ENCODE peak calls at places on chromosomes 6 and 20, in nine cellular contexts. One of them, this sample, is unnamed.

GRCh38 chr6:115219645-115220044 is 841.0 kb downstream of the FRK start:
- DNase-seq in CD4-positive, alpha-beta T cell: no peak
- DNase-seq in CD4-positive, CD25-positive, alpha-beta regulatory T cell: no peak
- DNase-seq in Calu3: no peak
- DNase-seq in adrenal gland: no peak
- DNase-seq in GM04503: no peak
- DNase-seq in activated CD4-positive, alpha-beta T cell treated with anti-CD3 and anti-CD28 coated beads for 48 hours: no peak
- DNase-seq in astrocyte of the cerebellum: no peak
- DNase-seq in Daoy: no peak
- DNase-seq in this sample: no peak

GRCh38 chr6:156883497-156884252 is 106.5 kb downstream of the ARID1B start:
- DNase-seq in adrenal gland: no peak
- DNase-seq in GM04503: no peak
- DNase-seq in Calu3: peak
- DNase-seq in Daoy: no peak
- DNase-seq in CD4-positive, alpha-beta T cell: no peak
- DNase-seq in CD4-positive, CD25-positive, alpha-beta regulatory T cell: no peak
- DNase-seq in astrocyte of the cerebellum: no peak
- DNase-seq in activated CD4-positive, alpha-beta T cell treated with anti-CD3 and anti-CD28 coated beads for 48 hours: peak
- DNase-seq in this sample: no peak

GRCh38 chr20:24611360-24612140 is 142.1 kb downstream of the SYNDIG1 start:
- DNase-seq in astrocyte of the cerebellum: no peak
- DNase-seq in CD4-positive, alpha-beta T cell: no peak
- DNase-seq in GM04503: no peak
- DNase-seq in adrenal gland: no peak
- DNase-seq in Daoy: no peak
- DNase-seq in activated CD4-positive, alpha-beta T cell treated with anti-CD3 and anti-CD28 coated beads for 48 hours: no peak
- DNase-seq in Calu3: no peak
- DNase-seq in CD4-positive, CD25-positive, alpha-beta regulatory T cell: no peak
- DNase-seq in this sample: no peak

GRCh38 chr6:140043762-140044378 is 669.4 kb upstream of the CITED2 start:
- DNase-seq in astrocyte of the cerebellum: no peak
- DNase-seq in Calu3: no peak
- DNase-seq in CD4-positive, CD25-positive, alpha-beta regulatory T cell: no peak
- DNase-seq in GM04503: no peak
- DNase-seq in activated CD4-positive, alpha-beta T cell treated with anti-CD3 and anti-CD28 coated beads for 48 hours: no peak
- DNase-seq in adrenal gland: no peak
- DNase-seq in Daoy: peak
- DNase-seq in CD4-positive, alpha-beta T cell: no peak
- DNase-seq in this sample: no peak

GRCh38 chr6:56647172-56647762 is 4.6 kb upstream of the DST start:
- DNase-seq in CD4-positive, CD25-positive, alpha-beta regulatory T cell: no peak
- DNase-seq in Daoy: no peak
- DNase-seq in astrocyte of the cerebellum: no peak
- DNase-seq in GM04503: no peak
- DNase-seq in adrenal gland: no peak
- DNase-seq in CD4-positive, alpha-beta T cell: no peak
- DNase-seq in activated CD4-positive, alpha-beta T cell treated with anti-CD3 and anti-CD28 coated beads for 48 hours: no peak
- DNase-seq in Calu3: no peak
- DNase-seq in this sample: no peak

GRCh38 chr20:41142914-41143313 is 5.6 kb downstream of the PLCG1 start:
- DNase-seq in activated CD4-positive, alpha-beta T cell treated with anti-CD3 and anti-CD28 coated beads for 48 hours: peak
- DNase-seq in astrocyte of the cerebellum: no peak
- DNase-seq in CD4-positive, CD25-positive, alpha-beta regulatory T cell: peak
- DNase-seq in CD4-positive, alpha-beta T cell: no peak
- DNase-seq in adrenal gland: no peak
- DNase-seq in Daoy: no peak
- DNase-seq in GM04503: no peak
- DNase-seq in Calu3: no peak
- DNase-seq in this sample: peak

GRCh38 chr6:108027594-108027993 is 46.9 kb downstream of the OSTM1 start:
- DNase-seq in Daoy: peak
- DNase-seq in Calu3: peak
- DNase-seq in activated CD4-positive, alpha-beta T cell treated with anti-CD3 and anti-CD28 coated beads for 48 hours: no peak
- DNase-seq in CD4-positive, alpha-beta T cell: no peak
- DNase-seq in CD4-positive, CD25-positive, alpha-beta regulatory T cell: no peak
- DNase-seq in GM04503: no peak
- DNase-seq in astrocyte of the cerebellum: no peak
- DNase-seq in adrenal gland: no peak
- DNase-seq in this sample: no peak

GRCh38 chr6:13362432-13362831 is 34.1 kb upstream of the TBC1D7 start:
- DNase-seq in Calu3: no peak
- DNase-seq in adrenal gland: no peak
- DNase-seq in Daoy: no peak
- DNase-seq in astrocyte of the cerebellum: peak
- DNase-seq in CD4-positive, CD25-positive, alpha-beta regulatory T cell: no peak
- DNase-seq in activated CD4-positive, alpha-beta T cell treated with anti-CD3 and anti-CD28 coated beads for 48 hours: no peak
- DNase-seq in CD4-positive, alpha-beta T cell: no peak
- DNase-seq in GM04503: no peak
- DNase-seq in this sample: no peak

GRCh38 chr20:45611054-45611453 is 18.5 kb upstream of the WFDC10A start:
- DNase-seq in Daoy: peak
- DNase-seq in CD4-positive, alpha-beta T cell: no peak
- DNase-seq in activated CD4-positive, alpha-beta T cell treated with anti-CD3 and anti-CD28 coated beads for 48 hours: peak
- DNase-seq in GM04503: peak
- DNase-seq in astrocyte of the cerebellum: no peak
- DNase-seq in CD4-positive, CD25-positive, alpha-beta regulatory T cell: no peak
- DNase-seq in Calu3: no peak
- DNase-seq in adrenal gland: no peak
- DNase-seq in this sample: no peak

GRCh38 chr20:63006611-63007471 is at the start of gene BHLHE23:
- DNase-seq in adrenal gland: no peak
- DNase-seq in CD4-positive, CD25-positive, alpha-beta regulatory T cell: no peak
- DNase-seq in Calu3: no peak
- DNase-seq in CD4-positive, alpha-beta T cell: no peak
- DNase-seq in activated CD4-positive, alpha-beta T cell treated with anti-CD3 and anti-CD28 coated beads for 48 hours: no peak
- DNase-seq in GM04503: no peak
- DNase-seq in Daoy: no peak
- DNase-seq in astrocyte of the cerebellum: no peak
- DNase-seq in this sample: no peak

GRCh38 chr20:24816431-24816830 is 132.6 kb upstream of the CST7 start:
- DNase-seq in CD4-positive, alpha-beta T cell: no peak
- DNase-seq in GM04503: no peak
- DNase-seq in adrenal gland: no peak
- DNase-seq in Calu3: no peak
- DNase-seq in activated CD4-positive, alpha-beta T cell treated with anti-CD3 and anti-CD28 coated beads for 48 hours: no peak
- DNase-seq in Daoy: no peak
- DNase-seq in astrocyte of the cerebellum: no peak
- DNase-seq in CD4-positive, CD25-positive, alpha-beta regulatory T cell: no peak
- DNase-seq in this sample: no peak

GRCh38 chr6:80425089-80425823 is 318.8 kb downstream of the BCKDHB start:
- DNase-seq in Calu3: no peak
- DNase-seq in CD4-positive, CD25-positive, alpha-beta regulatory T cell: no peak
- DNase-seq in CD4-positive, alpha-beta T cell: no peak
- DNase-seq in activated CD4-positive, alpha-beta T cell treated with anti-CD3 and anti-CD28 coated beads for 48 hours: no peak
- DNase-seq in adrenal gland: no peak
- DNase-seq in GM04503: peak
- DNase-seq in astrocyte of the cerebellum: peak
- DNase-seq in Daoy: peak
- DNase-seq in this sample: no peak

GRCh38 chr6:51300510-51300909 is 481.8 kb downstream of the TFAP2B start:
- DNase-seq in CD4-positive, CD25-positive, alpha-beta regulatory T cell: no peak
- DNase-seq in GM04503: no peak
- DNase-seq in astrocyte of the cerebellum: no peak
- DNase-seq in Calu3: no peak
- DNase-seq in activated CD4-positive, alpha-beta T cell treated with anti-CD3 and anti-CD28 coated beads for 48 hours: no peak
- DNase-seq in Daoy: no peak
- DNase-seq in adrenal gland: no peak
- DNase-seq in CD4-positive, alpha-beta T cell: no peak
- DNase-seq in this sample: no peak

GRCh38 chr6:79810153-79810806 is 137.1 kb downstream of the ELOVL4 start:
- DNase-seq in adrenal gland: no peak
- DNase-seq in Calu3: no peak
- DNase-seq in Daoy: no peak
- DNase-seq in GM04503: no peak
- DNase-seq in activated CD4-positive, alpha-beta T cell treated with anti-CD3 and anti-CD28 coated beads for 48 hours: no peak
- DNase-seq in CD4-positive, alpha-beta T cell: no peak
- DNase-seq in CD4-positive, CD25-positive, alpha-beta regulatory T cell: no peak
- DNase-seq in astrocyte of the cerebellum: no peak
- DNase-seq in this sample: no peak

GRCh38 chr6:150606258-150607043 is 6.8 kb downstream of the PLEKHG1 start:
- DNase-seq in CD4-positive, alpha-beta T cell: no peak
- DNase-seq in Calu3: no peak
- DNase-seq in astrocyte of the cerebellum: no peak
- DNase-seq in CD4-positive, CD25-positive, alpha-beta regulatory T cell: no peak
- DNase-seq in Daoy: no peak
- DNase-seq in adrenal gland: no peak
- DNase-seq in activated CD4-positive, alpha-beta T cell treated with anti-CD3 and anti-CD28 coated beads for 48 hours: no peak
- DNase-seq in GM04503: no peak
- DNase-seq in this sample: no peak

GRCh38 chr6:150751296-150751695 is 114.2 kb upstream of the MTHFD1L start:
- DNase-seq in Calu3: peak
- DNase-seq in astrocyte of the cerebellum: no peak
- DNase-seq in activated CD4-positive, alpha-beta T cell treated with anti-CD3 and anti-CD28 coated beads for 48 hours: no peak
- DNase-seq in CD4-positive, alpha-beta T cell: no peak
- DNase-seq in adrenal gland: no peak
- DNase-seq in CD4-positive, CD25-positive, alpha-beta regulatory T cell: no peak
- DNase-seq in Daoy: peak
- DNase-seq in GM04503: peak
- DNase-seq in this sample: no peak

GRCh38 chr6:151313060-151313459 is 73.3 kb downstream of the AKAP12 start:
- DNase-seq in CD4-positive, CD25-positive, alpha-beta regulatory T cell: no peak
- DNase-seq in CD4-positive, alpha-beta T cell: no peak
- DNase-seq in Daoy: no peak
- DNase-seq in GM04503: no peak
- DNase-seq in astrocyte of the cerebellum: no peak
- DNase-seq in Calu3: no peak
- DNase-seq in activated CD4-positive, alpha-beta T cell treated with anti-CD3 and anti-CD28 coated beads for 48 hours: no peak
- DNase-seq in adrenal gland: no peak
- DNase-seq in this sample: no peak

GRCh38 chr6:9539231-9539755 is 875.6 kb downstream of the TFAP2A start:
- DNase-seq in Calu3: peak
- DNase-seq in GM04503: no peak
- DNase-seq in Daoy: no peak
- DNase-seq in astrocyte of the cerebellum: no peak
- DNase-seq in adrenal gland: no peak
- DNase-seq in activated CD4-positive, alpha-beta T cell treated with anti-CD3 and anti-CD28 coated beads for 48 hours: no peak
- DNase-seq in CD4-positive, alpha-beta T cell: no peak
- DNase-seq in CD4-positive, CD25-positive, alpha-beta regulatory T cell: no peak
- DNase-seq in this sample: no peak

GRCh38 chr6:5537967-5538366 is 276.7 kb downstream of the FARS2 start:
- DNase-seq in CD4-positive, CD25-positive, alpha-beta regulatory T cell: no peak
- DNase-seq in Calu3: no peak
- DNase-seq in astrocyte of the cerebellum: no peak
- DNase-seq in CD4-positive, alpha-beta T cell: no peak
- DNase-seq in adrenal gland: no peak
- DNase-seq in Daoy: no peak
- DNase-seq in GM04503: peak
- DNase-seq in activated CD4-positive, alpha-beta T cell treated with anti-CD3 and anti-CD28 coated beads for 48 hours: no peak
- DNase-seq in this sample: no peak

GRCh38 chr20:34043025-34043424 is 49.3 kb downstream of the RALY start:
- DNase-seq in CD4-positive, CD25-positive, alpha-beta regulatory T cell: no peak
- DNase-seq in Daoy: no peak
- DNase-seq in Calu3: no peak
- DNase-seq in activated CD4-positive, alpha-beta T cell treated with anti-CD3 and anti-CD28 coated beads for 48 hours: no peak
- DNase-seq in adrenal gland: no peak
- DNase-seq in CD4-positive, alpha-beta T cell: no peak
- DNase-seq in astrocyte of the cerebellum: no peak
- DNase-seq in GM04503: no peak
- DNase-seq in this sample: no peak

GRCh38 chr20:19683822-19684221 is 74.2 kb upstream of the RIN2 start:
- DNase-seq in astrocyte of the cerebellum: no peak
- DNase-seq in adrenal gland: no peak
- DNase-seq in CD4-positive, alpha-beta T cell: no peak
- DNase-seq in GM04503: no peak
- DNase-seq in CD4-positive, CD25-positive, alpha-beta regulatory T cell: no peak
- DNase-seq in activated CD4-positive, alpha-beta T cell treated with anti-CD3 and anti-CD28 coated beads for 48 hours: no peak
- DNase-seq in Daoy: no peak
- DNase-seq in Calu3: no peak
- DNase-seq in this sample: no peak

GRCh38 chr20:48772183-48772976 is 55.4 kb downstream of the PREX1 start:
- DNase-seq in activated CD4-positive, alpha-beta T cell treated with anti-CD3 and anti-CD28 coated beads for 48 hours: no peak
- DNase-seq in astrocyte of the cerebellum: no peak
- DNase-seq in CD4-positive, alpha-beta T cell: no peak
- DNase-seq in Calu3: no peak
- DNase-seq in adrenal gland: peak
- DNase-seq in GM04503: no peak
- DNase-seq in CD4-positive, CD25-positive, alpha-beta regulatory T cell: no peak
- DNase-seq in Daoy: no peak
- DNase-seq in this sample: no peak

GRCh38 chr6:131062245-131063027 is 609 bp downstream of the EPB41L2 start:
- DNase-seq in CD4-positive, CD25-positive, alpha-beta regulatory T cell: no peak
- DNase-seq in adrenal gland: peak
- DNase-seq in CD4-positive, alpha-beta T cell: peak
- DNase-seq in astrocyte of the cerebellum: no peak
- DNase-seq in Daoy: peak
- DNase-seq in activated CD4-positive, alpha-beta T cell treated with anti-CD3 and anti-CD28 coated beads for 48 hours: peak
- DNase-seq in GM04503: no peak
- DNase-seq in Calu3: no peak
- DNase-seq in this sample: peak

GRCh38 chr20:17964632-17965031 is 4.0 kb downstream of the SNX5 start:
- DNase-seq in Calu3: no peak
- DNase-seq in CD4-positive, CD25-positive, alpha-beta regulatory T cell: no peak
- DNase-seq in adrenal gland: no peak
- DNase-seq in activated CD4-positive, alpha-beta T cell treated with anti-CD3 and anti-CD28 coated beads for 48 hours: no peak
- DNase-seq in Daoy: no peak
- DNase-seq in GM04503: no peak
- DNase-seq in astrocyte of the cerebellum: no peak
- DNase-seq in CD4-positive, alpha-beta T cell: no peak
- DNase-seq in this sample: no peak

GRCh38 chr6:106569444-106569843 is 59.9 kb downstream of the RTN4IP1 start:
- DNase-seq in Daoy: no peak
- DNase-seq in Calu3: no peak
- DNase-seq in GM04503: no peak
- DNase-seq in activated CD4-positive, alpha-beta T cell treated with anti-CD3 and anti-CD28 coated beads for 48 hours: no peak
- DNase-seq in adrenal gland: no peak
- DNase-seq in astrocyte of the cerebellum: no peak
- DNase-seq in CD4-positive, CD25-positive, alpha-beta regulatory T cell: no peak
- DNase-seq in CD4-positive, alpha-beta T cell: no peak
- DNase-seq in this sample: no peak

This sample was measured in T-helper 9 cell.